ENCODE peak calls at places on chromosomes 3 and 15, in six cellular contexts. A is T1000, V is activated T-helper 1 cell treated with Interleukin-2 at 50 U/mL for 16 hours, O is testis, Z is fibroblast of lung, G is fibroblast of the aortic adventitia. Q is an unnamed sample.

GRCh38 chr15:101481917-101482525 is 7.5 kb downstream of the PCSK6 start:
- DNase-seq in O (peak; percentile 12), Z (no peak), G (no peak), A (no peak), V (no peak), Q (no peak)

GRCh38 chr3:156814295-156814694 is 11.9 kb upstream of the LEKR1 start:
- DNase-seq in O (no peak), G (no peak), V (no peak), Z (no peak), A (no peak), Q (peak; percentile 34)

GRCh38 chr15:40790723-40791122 is 16.2 kb upstream of the ZFYVE19 start:
- DNase-seq in Z (peak; percentile 57), G (peak; percentile 12), V (no peak), O (no peak), A (no peak), Q (peak; percentile 25)

GRCh38 chr15:98647026-98647773 is 1.1 kb upstream of the IGF1R start:
- DNase-seq in Z (peak; percentile 66), O (peak; percentile 85), A (peak; percentile 36), V (peak; percentile 49), G (peak; percentile 56), Q (peak; percentile 89)

GRCh38 chr15:99511529-99511864 is 54.3 kb upstream of the MEF2A start:
- DNase-seq in A (no peak), Z (peak; percentile 90), G (peak; percentile 93), O (no peak), V (no peak), Q (peak; percentile 56)

GRCh38 chr3:87307805-87308204 is 31.4 kb upstream of the POU1F1 start:
- DNase-seq in Z (no peak), V (no peak), G (no peak), A (no peak), O (no peak), Q (no peak)

GRCh38 chr3:135975536-135975935 is 10.0 kb downstream of the PPP2R3A start:
- DNase-seq in V (no peak), A (no peak), G (no peak), O (no peak), Z (no peak), Q (no peak)

GRCh38 chr15:77044228-77045042 is 26.5 kb downstream of the TSPAN3 start:
- DNase-seq in O (no peak), A (no peak), V (no peak), Z (no peak), G (no peak), Q (no peak)

GRCh38 chr15:22902046-22902445 is 63.6 kb downstream of the NIPA2 start:
- DNase-seq in G (no peak), O (no peak), V (no peak), Z (no peak), A (no peak), Q (no peak)

GRCh38 chr3:194384156-194384555 is 14.6 kb upstream of the LRRC15 start:
- DNase-seq in A (no peak), V (no peak), G (no peak), O (no peak), Z (no peak), Q (no peak)

GRCh38 chr3:43146599-43146998 is 40.7 kb upstream of the POMGNT2 start:
- DNase-seq in A (no peak), Z (no peak), O (no peak), G (no peak), V (no peak), Q (no peak)

GRCh38 chr3:131501949-131502348 is 822 bp downstream of the MRPL3 start:
- DNase-seq in V (no peak), O (no peak), Z (no peak), G (peak; percentile 1), A (no peak), Q (no peak)

GRCh38 chr3:187544326-187544725 is 125.9 kb downstream of the SST start:
- DNase-seq in A (no peak), V (no peak), O (no peak), Z (no peak), G (no peak), Q (no peak)

GRCh38 chr3:164004205-164004604 is 1074.1 kb downstream of the SI start:
- DNase-seq in G (no peak), Z (no peak), V (no peak), A (no peak), O (peak; percentile 21), Q (no peak)

GRCh38 chr3:143383433-143383832 is 263.9 kb downstream of the CHST2 start:
- DNase-seq in V (no peak), G (no peak), A (no peak), O (no peak), Z (no peak), Q (no peak)

GRCh38 chr3:117939628-117940027 is 1095.0 kb downstream of the IGSF11 start:
- DNase-seq in Z (no peak), O (no peak), G (no peak), A (no peak), V (no peak), Q (no peak)